ENCODE peak calls at places on chromosomes 5 and 9, in nine cellular contexts. J, I, P, A, F, C, Y, S and O are unnamed samples. For H3K27me3, the result is how much of the 10 kb centered on the place peaks cover.

GRCh38 chr5:131079232-131079631 is 85.8 kb downstream of the HINT1 start:
- DNase-seq in J (no peak), I (no peak), P (no peak), A (no peak), F (no peak), C (no peak), Y (no peak), S (no peak), O (no peak)

GRCh38 chr5:97071101-97071500 is 71.3 kb downstream of the LIX1 start:
- DNase-seq in J (no peak), I (no peak), P (peak), A (no peak), F (no peak), C (no peak), Y (no peak), S (no peak), O (no peak)

GRCh38 chr5:107402881-107403280 is 267.9 kb downstream of the EFNA5 start:
- DNase-seq in J (no peak), I (no peak), P (no peak), A (no peak), F (no peak), C (no peak), Y (no peak), S (no peak), O (no peak)

GRCh38 chr9:136623849-136624183 is 38.9 kb upstream of the EGFL7 start:
- DNase-seq in J (no peak), I (no peak), P (no peak), A (no peak), F (no peak), C (no peak), Y (no peak), S (no peak), O (peak)

GRCh38 chr9:76374702-76375543 is 19.3 kb downstream of the RFK start:
- DNase-seq in J (peak), I (peak), P (peak), A (no peak), F (no peak), C (peak), Y (peak), S (peak), O (peak)

GRCh38 chr5:36164461-36164860 is 12.6 kb downstream of the SKP2 start:
- DNase-seq in J (no peak), I (no peak), P (no peak), A (no peak), F (no peak), C (no peak), Y (no peak), S (no peak), O (no peak)

GRCh38 chr9:127803507-127804352 is 1.0 kb downstream of the FPGS start:
- DNase-seq in J (no peak), I (no peak), P (peak), A (no peak), F (no peak), C (peak), Y (no peak), S (peak), O (no peak)

GRCh38 chr5:80591352-80591751 is 21.3 kb upstream of the ANKRD34B start:
- DNase-seq in J (no peak), I (no peak), P (no peak), A (no peak), F (no peak), C (no peak), Y (no peak), S (no peak), O (no peak)

GRCh38 chr5:482021-482420 is 39.0 kb downstream of the EXOC3 start:
- DNase-seq in J (no peak), I (no peak), P (no peak), A (no peak), F (no peak), C (no peak), Y (no peak), S (no peak), O (no peak)

GRCh38 chr9:14846871-14847311 is 63.3 kb downstream of the FREM1 start:
- DNase-seq in J (peak), I (peak), P (peak), A (peak), F (peak), C (peak), Y (peak), S (peak), O (peak)

GRCh38 chr5:308672-309271 is 12.7 kb upstream of the AHRR start:
- DNase-seq in J (no peak), I (no peak), P (peak), A (peak), F (no peak), C (peak), Y (peak), S (peak), O (no peak)

DNA sequence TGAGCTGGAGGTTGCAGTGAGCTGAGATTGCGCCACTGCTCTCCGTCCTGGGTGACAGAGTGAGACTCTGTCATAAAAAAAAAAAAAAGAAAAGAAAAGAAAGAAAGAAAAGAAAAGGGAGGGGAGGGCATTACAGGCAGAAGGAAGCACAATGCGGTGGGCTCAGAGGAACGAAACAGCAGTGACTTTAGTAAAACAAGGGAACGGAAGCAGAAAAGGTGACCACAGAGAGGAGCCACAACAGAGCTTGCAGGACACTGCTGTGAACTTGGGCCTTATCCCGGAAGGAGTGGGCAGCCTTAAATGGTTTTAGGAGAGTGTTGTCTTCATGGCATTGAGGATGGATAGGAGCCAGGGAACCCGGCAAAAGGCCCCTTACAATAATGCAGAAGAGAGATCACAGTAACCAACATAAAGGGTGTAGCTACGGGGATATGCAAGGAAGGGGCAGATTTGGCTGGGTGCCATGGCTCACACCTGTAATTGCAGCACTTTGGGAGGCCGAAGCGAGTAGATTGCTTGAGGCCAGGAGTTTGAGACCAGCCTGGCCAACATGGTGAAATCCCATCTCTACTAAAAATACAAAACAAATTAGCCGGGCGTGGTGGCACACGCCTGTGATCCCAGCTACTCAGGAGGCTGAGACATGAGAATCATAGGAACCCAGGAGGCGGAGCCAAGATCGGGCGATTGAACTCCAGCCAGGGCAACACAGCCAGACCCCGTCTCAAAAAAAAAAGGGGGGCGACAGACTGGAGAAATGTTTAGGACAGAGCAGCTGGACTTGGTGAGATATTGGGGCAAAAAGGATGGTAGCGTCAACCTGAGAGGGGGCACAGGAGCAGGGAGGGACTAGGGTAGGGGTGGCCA is 83.9 kb upstream of the ZBTB43 start:
- DNase-seq in J (no peak), I (no peak), P (no peak), A (peak), F (no peak), C (no peak), Y (no peak), S (no peak), O (no peak)
- H3K27ac ChIP-seq in J (no peak), I (no peak), P (no peak), A (peak), F (peak), C (no peak), Y (no peak), S (no peak), O (no peak)

GRCh38 chr5:6407547-6408259 is 29.4 kb upstream of the MED10 start:
- DNase-seq in J (no peak), I (no peak), P (no peak), A (no peak), F (no peak), C (no peak), Y (no peak), S (no peak), O (no peak)
- H3K27me3 ChIP-seq in J (under half), I (under half), P (under half), A (under half), F (under half), C (under half), Y (under half), S (under half), O (half or more)

DNA sequence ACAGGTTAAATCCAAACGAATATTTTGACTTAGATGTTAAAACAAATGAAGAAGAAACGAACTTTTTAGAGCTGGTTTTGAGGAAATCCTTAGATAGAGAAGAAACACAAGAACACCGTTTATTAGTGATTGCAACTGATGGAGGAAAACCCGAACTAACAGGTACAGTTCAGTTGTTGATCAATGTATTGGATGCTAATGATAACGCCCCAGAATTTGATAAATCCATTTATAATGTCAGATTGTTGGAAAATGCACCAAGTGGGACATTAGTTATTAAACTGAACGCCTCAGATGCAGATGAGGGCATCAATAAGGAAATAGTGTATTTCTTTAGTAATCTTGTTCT is 842 bp downstream of the PCDHA5 start:
- DNase-seq in J (no peak), I (no peak), P (no peak), A (no peak), F (no peak), C (no peak), Y (no peak), S (no peak), O (no peak)
- TF ChIP-seq CTCF in J (no peak), I (no peak), P (no peak), A (no peak), F (no peak), C (no peak), Y (no peak), S (no peak), O (no peak)

DNA sequence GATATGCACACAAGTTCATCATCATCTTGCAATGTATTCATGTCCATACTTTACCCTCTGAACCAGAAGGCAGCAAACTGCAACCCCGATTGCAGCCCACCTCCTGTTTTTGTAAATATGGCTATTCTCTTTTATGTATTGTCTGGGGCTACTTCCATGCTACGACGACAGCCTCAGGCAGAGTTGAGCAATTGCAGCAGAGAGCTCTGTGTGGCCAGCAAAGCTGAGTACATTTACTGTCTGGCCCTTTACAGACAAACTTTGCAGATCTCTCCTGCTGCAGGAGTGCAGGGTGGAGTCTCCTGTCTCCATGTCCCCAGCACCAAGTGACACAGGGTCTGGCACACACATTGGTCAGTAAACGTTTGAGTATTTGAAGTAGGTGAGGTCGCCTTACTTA is 27.0 kb downstream of the PRRC2B start:
- DNase-seq in J (no peak), I (no peak), P (peak), A (no peak), F (no peak), C (no peak), Y (no peak), S (no peak), O (no peak)
- H3K27ac ChIP-seq in J (peak), I (no peak), P (no peak), A (no peak), F (no peak), C (peak), Y (no peak), S (peak), O (no peak)

GRCh38 chr9:130936285-130937117 is 2.5 kb downstream of the FIBCD1 start:
- DNase-seq in J (no peak), I (peak), P (peak), A (no peak), F (no peak), C (no peak), Y (peak), S (no peak), O (no peak)

GRCh38 chr9:130939405-130939941 is 426 bp upstream of the FIBCD1 start:
- DNase-seq in J (no peak), I (peak), P (no peak), A (no peak), F (no peak), C (no peak), Y (no peak), S (no peak), O (peak)

GRCh38 chr9:130937146-130938076 is 1.6 kb downstream of the FIBCD1 start:
- DNase-seq in J (no peak), I (no peak), P (no peak), A (no peak), F (no peak), C (no peak), Y (no peak), S (no peak), O (no peak)

GRCh38 chr9:130938652-130939404 is at the start of gene FIBCD1:
- DNase-seq in J (no peak), I (peak), P (peak), A (no peak), F (no peak), C (no peak), Y (no peak), S (no peak), O (peak)

GRCh38 chr9:130938184-130938651 is 829 bp downstream of the FIBCD1 start:
- DNase-seq in J (no peak), I (no peak), P (no peak), A (no peak), F (no peak), C (no peak), Y (no peak), S (no peak), O (peak)
- H3K27me3 ChIP-seq in J (half or more), I (under half), P (under half), A (under half), F (under half), C (half or more), Y (half or more), S (half or more), O (half or more)

GRCh38 chr5:181121675-181122561 is 9.1 kb downstream of the OR2V1 start:
- DNase-seq in J (no peak), I (no peak), P (no peak), A (no peak), F (peak), C (peak), Y (no peak), S (no peak), O (no peak)
- TF ChIP-seq CTCF in J (peak), I (peak), P (no peak), A (no peak), F (peak), C (peak), Y (peak), S (no peak), O (no peak)